ENCODE peak calls at places on chromosomes 16 and 17, in eight cellular contexts. P, H, K, X, D, Z, B and T are unnamed samples.

GRCh38 chr17:1055751-1056645 is 59.1 kb downstream of the TIMM22 start:
- DNase-seq in P (peak), H (no peak), Z (peak), B (peak), D (peak), K (peak), X (no peak), T (peak)

GRCh38 chr17:75366432-75366831 is 39.0 kb downstream of the GRB2 start:
- DNase-seq in P (no peak), K (no peak), Z (no peak), D (no peak), H (no peak), B (no peak), X (no peak), T (no peak)

GRCh38 chr17:73647767-73648542 is 3.7 kb upstream of the SDK2 start:
- DNase-seq in B (no peak), X (no peak), H (no peak), Z (no peak), D (no peak), P (no peak), K (no peak), T (no peak)

GRCh38 chr17:5413682-5414081 is 5.8 kb downstream of the NUP88 start:
- DNase-seq in X (no peak), B (no peak), H (no peak), Z (no peak), P (no peak), K (no peak), D (no peak), T (no peak)

GRCh38 chr16:21952040-21952792 is 945 bp upstream of the UQCRC2 start:
- DNase-seq in H (peak), B (peak), D (peak), K (peak), P (peak), Z (peak), X (peak), T (peak)

GRCh38 chr17:66191607-66192377 is at the start of gene CEP112:
- DNase-seq in K (peak), P (peak), Z (peak), D (peak), H (peak), X (peak), B (peak), T (peak)

GRCh38 chr16:21301168-21301894 is 23.2 kb upstream of the CRYM start:
- DNase-seq in B (peak), H (peak), D (peak), K (peak), P (peak), X (no peak), Z (peak), T (peak)

GRCh38 chr16:23356941-23357340 is 54.8 kb downstream of the SCNN1B start:
- DNase-seq in H (no peak), D (no peak), K (no peak), Z (no peak), B (no peak), P (no peak), X (no peak), T (no peak)

GRCh38 chr17:46876353-46876887 is 25.0 kb downstream of the WNT9B start:
- DNase-seq in H (no peak), P (no peak), D (no peak), K (no peak), Z (no peak), B (no peak), X (no peak), T (peak)

GRCh38 chr17:31550389-31551056 is 159.0 kb downstream of the RAB11FIP4 start:
- DNase-seq in D (no peak), X (no peak), H (no peak), K (no peak), P (no peak), Z (no peak), B (no peak), T (no peak)

GRCh38 chr16:47905771-47906170 is 250.0 kb downstream of the ABCC12 start:
- DNase-seq in X (no peak), K (no peak), B (no peak), Z (no peak), H (no peak), D (no peak), P (no peak), T (no peak)

GRCh38 chr17:4854181-4854681 is 21.1 kb downstream of the MINK1 start:
- DNase-seq in X (no peak), B (no peak), K (no peak), Z (no peak), H (no peak), P (no peak), D (no peak), T (no peak)

GRCh38 chr16:56985288-56985961 is 3.9 kb upstream of the NLRC5 start:
- DNase-seq in Z (peak), B (peak), H (peak), D (no peak), X (no peak), K (no peak), P (no peak), T (no peak)

GRCh38 chr16:19636436-19637267 is 81.1 kb downstream of the VPS35L start:
- DNase-seq in B (no peak), D (no peak), Z (no peak), P (no peak), H (no peak), X (no peak), K (no peak), T (no peak)

GRCh38 chr17:6420173-6420641 is 14.7 kb downstream of the AIPL1 start:
- DNase-seq in H (no peak), K (peak), Z (no peak), P (no peak), D (no peak), B (no peak), X (no peak), T (peak)

GRCh38 chr16:3152022-3152272 is 17.1 kb downstream of the ZNF213 start:
- DNase-seq in Z (no peak), D (no peak), B (no peak), X (peak), H (no peak), P (no peak), K (no peak), T (no peak)

GRCh38 chr17:77886387-77886728 is 72.1 kb upstream of the TNRC6C start:
- DNase-seq in D (no peak), Z (peak), H (no peak), X (no peak), B (no peak), P (no peak), K (no peak), T (no peak)

GRCh38 chr17:75575197-75575596 is 12.4 kb upstream of the MYO15B start:
- DNase-seq in Z (no peak), B (no peak), H (no peak), P (no peak), X (no peak), K (no peak), D (no peak), T (no peak)

GRCh38 chr17:50037321-50038107 is 18.4 kb upstream of the ITGA3 start:
- DNase-seq in D (no peak), X (no peak), P (no peak), H (peak), Z (peak), K (no peak), B (peak), T (no peak)

GRCh38 chr17:75289832-75290337 is 652 bp upstream of the SLC25A19 start:
- DNase-seq in B (peak), D (peak), P (no peak), H (no peak), Z (peak), X (peak), K (peak), T (peak)

GRCh38 chr17:69466905-69467630 is 52.6 kb downstream of the MAP2K6 start:
- DNase-seq in X (no peak), P (peak), K (no peak), H (no peak), Z (no peak), D (no peak), B (no peak), T (peak)

GRCh38 chr16:79519448-79519847 is 81.1 kb downstream of the MAF start:
- DNase-seq in X (no peak), H (no peak), Z (peak), D (no peak), K (peak), B (peak), P (no peak), T (no peak)

GRCh38 chr17:51434434-51435170 is 174.3 kb downstream of the UTP18 start:
- DNase-seq in P (no peak), B (no peak), K (no peak), X (no peak), H (no peak), Z (no peak), D (no peak), T (no peak)

GRCh38 chr16:82862057-82862456 is 235.3 kb downstream of the CDH13 start:
- DNase-seq in Z (no peak), X (no peak), K (no peak), P (no peak), D (no peak), B (no peak), H (no peak), T (no peak)

GRCh38 chr17:55023626-55024025 is 55.1 kb downstream of the STXBP4 start:
- DNase-seq in Z (no peak), B (no peak), D (no peak), X (no peak), K (no peak), P (no peak), H (no peak), T (no peak)

GRCh38 chr17:19412510-19412909 is 1.5 kb downstream of the RNF112 start:
- DNase-seq in P (no peak), D (no peak), X (no peak), B (no peak), K (no peak), H (no peak), Z (no peak), T (no peak)

GRCh38 chr16:84827131-84827574 is 7.4 kb downstream of the CRISPLD2 start:
- DNase-seq in Z (no peak), K (peak), H (no peak), B (no peak), P (no peak), X (no peak), D (no peak), T (no peak)

GRCh38 chr16:25151996-25152395 is 40.5 kb downstream of the LCMT1 start:
- DNase-seq in Z (no peak), H (no peak), P (no peak), D (no peak), K (no peak), X (no peak), B (no peak), T (no peak)

GRCh38 chr16:30782486-30783279 is 4.3 kb downstream of the ZNF629 start:
- DNase-seq in P (no peak), X (no peak), H (no peak), B (no peak), D (no peak), K (no peak), Z (no peak), T (no peak)

GRCh38 chr17:75262112-75262606 is 480 bp downstream of the MRPS7 start:
- DNase-seq in X (no peak), K (peak), D (no peak), B (no peak), P (no peak), Z (no peak), H (no peak), T (peak)

GRCh38 chr16:81937305-81938038 is 73.8 kb downstream of the SDR42E1 start:
- DNase-seq in D (no peak), X (no peak), H (no peak), B (no peak), P (no peak), Z (no peak), K (no peak), T (no peak)

GRCh38 chr16:66168777-66169176 is 197.7 kb upstream of the CDH5 start:
- DNase-seq in X (no peak), P (no peak), K (no peak), B (no peak), Z (no peak), H (no peak), D (no peak), T (no peak)

GRCh38 chr17:48541036-48541573 is 3.8 kb downstream of the HOXB2 start:
- DNase-seq in P (no peak), H (no peak), Z (no peak), D (no peak), K (no peak), X (no peak), B (no peak), T (peak)
- H3K27ac ChIP-seq in P (no peak), H (peak), Z (peak), D (peak), K (peak), X (peak), B (peak), T (no peak)

GRCh38 chr17:40605301-40605700 is 40.0 kb upstream of the CCR7 start:
- DNase-seq in H (no peak), Z (no peak), P (no peak), X (peak), K (no peak), B (no peak), D (peak), T (no peak)

GRCh38 chr17:40607641-40608040 is 40.0 kb downstream of the SMARCE1 start:
- DNase-seq in H (no peak), P (no peak), X (peak), D (peak), K (no peak), B (no peak), Z (no peak), T (no peak)

GRCh38 chr17:40606548-40607353 is 40.9 kb downstream of the SMARCE1 start:
- DNase-seq in K (no peak), H (no peak), Z (no peak), X (no peak), P (no peak), B (no peak), D (no peak), T (no peak)

GRCh38 chr17:40602445-40603443 is 37.5 kb upstream of the CCR7 start:
- DNase-seq in D (peak), Z (no peak), H (no peak), P (no peak), K (peak), X (peak), B (no peak), T (no peak)

GRCh38 chr17:40604327-40605080 is 39.2 kb upstream of the CCR7 start:
- DNase-seq in P (no peak), D (no peak), K (no peak), B (no peak), X (no peak), Z (no peak), H (no peak), T (no peak)
- H3K27ac ChIP-seq in P (no peak), D (peak), K (no peak), B (no peak), X (peak), Z (no peak), H (no peak), T (no peak)

GRCh38 chr17:81665205-81666091 is 957 bp downstream of the OXLD1 start:
- DNase-seq in Z (no peak), B (no peak), K (no peak), X (peak), P (no peak), H (no peak), D (peak), T (peak)

GRCh38 chr17:81664051-81664470 is 2.3 kb downstream of the OXLD1 start:
- DNase-seq in K (no peak), X (no peak), B (no peak), P (no peak), D (no peak), H (no peak), Z (no peak), T (no peak)

GRCh38 chr17:81667754-81668153 is 1.2 kb downstream of the CCDC137 start:
- DNase-seq in X (no peak), P (no peak), H (no peak), D (no peak), K (no peak), Z (no peak), B (no peak), T (peak)

GRCh38 chr17:81666092-81666341 is 388 bp downstream of the OXLD1 start:
- DNase-seq in X (no peak), D (peak), P (no peak), B (no peak), H (no peak), K (peak), Z (no peak), T (peak)

DNA sequence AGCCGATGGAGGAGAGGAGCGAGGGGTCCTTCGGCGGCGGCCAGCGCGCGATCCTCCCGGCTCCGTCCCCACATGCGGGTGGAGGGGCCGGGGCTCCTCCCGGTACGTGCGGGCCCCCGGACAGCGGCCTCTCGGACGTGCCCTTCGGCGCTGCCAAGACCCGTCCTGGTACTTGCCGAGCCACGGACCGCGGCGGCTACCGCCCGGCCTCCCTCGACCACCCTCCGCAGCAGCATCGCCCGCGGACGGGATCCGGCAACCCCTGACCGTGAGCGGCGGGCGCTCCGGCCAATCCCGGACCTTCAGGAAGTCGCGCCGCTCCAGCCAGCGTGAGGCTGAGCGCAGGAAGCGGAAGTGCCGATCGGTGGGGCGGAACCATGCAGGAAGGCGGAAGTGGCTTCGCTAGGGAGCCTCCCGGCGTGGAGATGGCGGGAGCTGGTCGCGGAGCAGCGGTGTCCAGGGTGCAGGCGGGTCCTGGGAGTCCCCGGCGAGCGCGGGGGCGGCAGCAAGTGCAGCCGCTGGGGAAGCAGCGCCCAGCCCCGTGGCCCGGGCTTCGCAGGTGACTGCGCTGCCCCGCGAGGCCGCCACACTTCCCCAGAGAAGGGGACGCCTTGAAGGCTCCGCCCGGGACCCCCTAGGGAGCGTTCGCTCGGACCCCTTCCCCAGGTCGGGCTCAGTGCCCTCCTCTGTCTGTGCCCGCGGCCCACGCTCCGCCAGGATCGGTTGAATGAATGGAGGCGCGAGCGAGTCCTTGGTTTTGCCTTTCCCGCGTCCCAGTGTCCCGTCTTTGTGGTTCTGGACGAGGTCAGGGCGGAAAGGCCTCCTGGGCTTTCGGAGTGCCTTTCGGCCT is at the start of the genes CCDC137 and OXLD1:
- DNase-seq in H (peak), X (peak), K (peak), D (peak), P (peak), Z (peak), B (peak), T (peak)
- H3K27ac ChIP-seq in H (peak), X (peak), K (peak), D (peak), P (peak), Z (peak), B (no peak), T (peak)

GRCh38 chr17:45269912-45270311 is 8.0 kb upstream of the SPATA32 start:
- DNase-seq in X (no peak), Z (no peak), H (no peak), P (no peak), D (no peak), K (no peak), B (no peak), T (no peak)
- H3K27ac ChIP-seq in X (no peak), Z (no peak), H (no peak), P (no peak), D (no peak), K (no peak), B (no peak), T (no peak)

DNA sequence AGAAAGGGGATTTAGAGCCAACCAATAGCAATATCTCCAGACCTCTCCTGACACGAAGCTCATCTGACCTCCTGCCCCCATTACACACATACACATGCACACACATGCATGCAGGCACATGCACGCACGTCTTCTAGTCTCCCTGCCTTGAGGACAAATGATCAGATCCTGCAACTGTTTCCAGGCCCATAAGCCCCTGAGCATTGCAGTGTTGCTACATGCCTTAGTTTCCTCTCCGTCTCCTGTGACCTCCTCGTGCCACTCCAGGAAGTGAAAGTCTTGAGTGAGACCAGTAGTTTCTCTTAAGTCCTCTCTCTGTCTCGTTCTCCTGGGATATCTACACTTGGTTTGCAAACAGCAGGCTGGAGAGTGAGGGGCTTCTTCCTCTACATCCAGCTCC is 8.2 kb downstream of the CIITA start:
- DNase-seq in D (no peak), K (no peak), P (no peak), Z (no peak), H (no peak), X (no peak), B (no peak), T (no peak)
- H3K27ac ChIP-seq in D (no peak), K (no peak), P (no peak), Z (no peak), H (no peak), X (no peak), B (no peak), T (no peak)

GRCh38 chr16:914453-914852 is 56.3 kb downstream of the LMF1 start:
- DNase-seq in K (no peak), X (no peak), D (no peak), P (no peak), H (no peak), B (no peak), Z (no peak), T (no peak)
- H3K27ac ChIP-seq in K (no peak), X (no peak), D (no peak), P (no peak), H (no peak), B (no peak), Z (no peak), T (no peak)

DNA sequence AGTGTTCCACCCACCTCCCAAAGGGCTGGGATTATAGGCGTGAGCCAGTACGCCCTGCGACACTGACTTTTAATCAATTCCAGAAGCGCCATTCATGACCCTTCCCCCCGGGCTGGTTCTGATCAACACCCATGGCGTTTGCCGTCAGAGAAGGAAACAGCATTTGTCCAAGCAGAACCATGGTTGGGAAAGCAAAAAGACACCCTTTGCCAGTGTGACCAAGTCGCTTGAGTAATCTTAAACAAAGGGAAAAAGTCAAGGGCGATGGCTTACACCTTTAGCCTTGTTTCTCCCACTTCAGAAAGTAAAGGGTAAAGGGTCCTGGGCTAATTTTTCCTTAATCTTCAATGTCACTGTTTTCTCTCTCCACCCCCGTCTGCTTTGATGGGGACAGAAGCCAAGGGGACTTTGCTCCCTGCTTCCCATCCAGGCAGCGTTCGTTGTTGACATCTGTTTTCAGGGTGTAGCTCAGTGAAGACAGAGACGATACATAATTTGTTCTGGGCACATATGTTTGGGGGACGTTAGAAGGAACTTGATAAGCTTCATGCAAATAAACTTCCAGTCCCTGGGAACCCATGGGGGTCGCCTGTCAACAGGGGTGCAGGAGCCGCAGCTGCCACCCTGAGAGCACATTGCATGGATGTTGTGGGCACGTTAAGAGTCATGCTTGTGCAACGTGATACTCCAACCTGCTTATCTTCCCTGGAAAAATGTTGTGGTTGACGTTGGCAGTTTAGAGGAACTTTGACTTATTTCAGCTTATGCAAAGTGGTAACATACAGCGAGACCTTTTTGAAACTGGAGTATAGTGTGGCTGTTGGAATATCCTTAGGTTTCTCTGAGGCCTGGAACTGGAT is 50.6 kb upstream of the TANGO6 start:
- DNase-seq in D (no peak), Z (no peak), P (no peak), X (no peak), K (no peak), H (no peak), B (no peak), T (peak)
- H3K27ac ChIP-seq in D (no peak), Z (no peak), P (no peak), X (no peak), K (no peak), H (no peak), B (no peak), T (peak)

GRCh38 chr17:58527306-58527705 is 12.9 kb upstream of the MTMR4 start:
- DNase-seq in H (no peak), P (no peak), X (no peak), K (no peak), Z (no peak), D (no peak), B (no peak), T (peak)
- H3K27ac ChIP-seq in H (peak), P (no peak), X (no peak), K (no peak), Z (no peak), D (no peak), B (peak), T (no peak)

GRCh38 chr16:86578499-86579267 is at the start of gene FOXL1:
- DNase-seq in X (no peak), Z (no peak), B (no peak), P (no peak), H (no peak), D (no peak), K (no peak), T (peak)
- H3K27ac ChIP-seq in X (no peak), Z (peak), B (no peak), P (no peak), H (peak), D (no peak), K (no peak), T (no peak)

GRCh38 chr17:2214887-2215615 is 88.5 kb downstream of the SMG6 start:
- DNase-seq in P (no peak), H (peak), K (peak), D (no peak), X (peak), Z (peak), B (no peak), T (no peak)
- H3K27ac ChIP-seq in P (no peak), H (peak), K (peak), D (peak), X (peak), Z (peak), B (peak), T (peak)